ENCODE peak calls at places on chromosomes 5 and 9, in seven cellular contexts. One of them, this sample, is unnamed.

GRCh38 chr9:16610538-16610937 is 259.9 kb downstream of the BNC2 start:
- DNase-seq in OCI-LY7: no peak
- DNase-seq in fibroblast of pulmonary artery: no peak
- DNase-seq in cardiac muscle cell: no peak
- DNase-seq in AG04449: no peak
- DNase-seq in GM12864: no peak
- DNase-seq in kidney epithelial cell: no peak
- DNase-seq in this sample: no peak

GRCh38 chr9:13952906-13953305 is 361.0 kb downstream of the NFIB start:
- DNase-seq in kidney epithelial cell: no peak
- DNase-seq in cardiac muscle cell: no peak
- DNase-seq in fibroblast of pulmonary artery: no peak
- DNase-seq in OCI-LY7: no peak
- DNase-seq in GM12864: no peak
- DNase-seq in AG04449: no peak
- DNase-seq in this sample: no peak

GRCh38 chr5:63959177-63959982 is 2.9 kb downstream of the HTR1A start:
- DNase-seq in cardiac muscle cell: peak; percentile 15
- DNase-seq in kidney epithelial cell: no peak
- DNase-seq in fibroblast of pulmonary artery: no peak
- DNase-seq in GM12864: no peak
- DNase-seq in AG04449: no peak
- DNase-seq in OCI-LY7: no peak
- DNase-seq in this sample: peak; percentile 5

GRCh38 chr9:93233033-93233432 is 49.1 kb downstream of the WNK2 start:
- DNase-seq in fibroblast of pulmonary artery: no peak
- DNase-seq in AG04449: no peak
- DNase-seq in GM12864: no peak
- DNase-seq in kidney epithelial cell: no peak
- DNase-seq in cardiac muscle cell: no peak
- DNase-seq in OCI-LY7: no peak
- DNase-seq in this sample: no peak

GRCh38 chr9:107740088-107740980 is 250.8 kb upstream of the KLF4 start:
- DNase-seq in GM12864: no peak
- DNase-seq in AG04449: no peak
- DNase-seq in cardiac muscle cell: peak; percentile 49
- DNase-seq in OCI-LY7: no peak
- DNase-seq in fibroblast of pulmonary artery: peak; percentile 47
- DNase-seq in kidney epithelial cell: no peak
- DNase-seq in this sample: no peak

GRCh38 chr9:21570643-21571275 is 88.6 kb upstream of the IFNE start:
- DNase-seq in GM12864: no peak
- DNase-seq in AG04449: no peak
- DNase-seq in OCI-LY7: no peak
- DNase-seq in cardiac muscle cell: no peak
- DNase-seq in fibroblast of pulmonary artery: no peak
- DNase-seq in kidney epithelial cell: no peak
- DNase-seq in this sample: no peak

GRCh38 chr5:67678594-67678993 is 482.0 kb upstream of the CD180 start:
- DNase-seq in AG04449: no peak
- DNase-seq in kidney epithelial cell: no peak
- DNase-seq in fibroblast of pulmonary artery: no peak
- DNase-seq in GM12864: no peak
- DNase-seq in OCI-LY7: no peak
- DNase-seq in cardiac muscle cell: no peak
- DNase-seq in this sample: no peak

GRCh38 chr9:5518937-5519319 is 8.6 kb downstream of the PDCD1LG2 start:
- DNase-seq in OCI-LY7: no peak
- DNase-seq in AG04449: no peak
- DNase-seq in fibroblast of pulmonary artery: no peak
- DNase-seq in cardiac muscle cell: no peak
- DNase-seq in GM12864: no peak
- DNase-seq in kidney epithelial cell: no peak
- DNase-seq in this sample: peak; percentile 77

GRCh38 chr5:95285406-95285761 is 490 bp upstream of the MCTP1 start:
- DNase-seq in AG04449: no peak
- DNase-seq in kidney epithelial cell: no peak
- DNase-seq in GM12864: no peak
- DNase-seq in OCI-LY7: no peak
- DNase-seq in cardiac muscle cell: no peak
- DNase-seq in fibroblast of pulmonary artery: no peak
- DNase-seq in this sample: no peak

GRCh38 chr5:32501623-32502022 is 57.1 kb upstream of the ZFR start:
- DNase-seq in fibroblast of pulmonary artery: no peak
- DNase-seq in kidney epithelial cell: no peak
- DNase-seq in OCI-LY7: no peak
- DNase-seq in cardiac muscle cell: peak; percentile 11
- DNase-seq in AG04449: no peak
- DNase-seq in GM12864: no peak
- DNase-seq in this sample: no peak

GRCh38 chr5:154356256-154356655 is 89.5 kb upstream of the SAP30L start:
- DNase-seq in AG04449: no peak
- DNase-seq in OCI-LY7: no peak
- DNase-seq in fibroblast of pulmonary artery: peak; percentile 47
- DNase-seq in GM12864: no peak
- DNase-seq in cardiac muscle cell: peak; percentile 48
- DNase-seq in kidney epithelial cell: no peak
- DNase-seq in this sample: no peak

GRCh38 chr5:169831331-169831730 is 149.0 kb downstream of the INSYN2B start:
- DNase-seq in AG04449: no peak
- DNase-seq in fibroblast of pulmonary artery: no peak
- DNase-seq in cardiac muscle cell: no peak
- DNase-seq in kidney epithelial cell: no peak
- DNase-seq in OCI-LY7: no peak
- DNase-seq in GM12864: no peak
- DNase-seq in this sample: no peak

GRCh38 chr5:87359106-87359505 is 53.6 kb downstream of the CCNH start:
- DNase-seq in GM12864: no peak
- DNase-seq in fibroblast of pulmonary artery: no peak
- DNase-seq in AG04449: no peak
- DNase-seq in OCI-LY7: no peak
- DNase-seq in kidney epithelial cell: no peak
- DNase-seq in cardiac muscle cell: no peak
- DNase-seq in this sample: no peak

GRCh38 chr5:98581416-98581999 is 192.0 kb upstream of the RGMB start:
- DNase-seq in AG04449: peak; percentile 37
- DNase-seq in cardiac muscle cell: peak; percentile 63
- DNase-seq in GM12864: no peak
- DNase-seq in kidney epithelial cell: no peak
- DNase-seq in fibroblast of pulmonary artery: peak; percentile 50
- DNase-seq in OCI-LY7: no peak
- DNase-seq in this sample: no peak

GRCh38 chr9:86944974-86945867 is 2.1 kb downstream of the GAS1 start:
- DNase-seq in kidney epithelial cell: no peak
- DNase-seq in cardiac muscle cell: peak; percentile 50
- DNase-seq in fibroblast of pulmonary artery: peak; percentile 44
- DNase-seq in OCI-LY7: no peak
- DNase-seq in GM12864: no peak
- DNase-seq in AG04449: no peak
- DNase-seq in this sample: no peak

GRCh38 chr5:174418809-174419522 is 305.4 kb upstream of the MSX2 start:
- DNase-seq in OCI-LY7: no peak
- DNase-seq in GM12864: no peak
- DNase-seq in fibroblast of pulmonary artery: no peak
- DNase-seq in cardiac muscle cell: peak; percentile 33
- DNase-seq in AG04449: no peak
- DNase-seq in kidney epithelial cell: no peak
- DNase-seq in this sample: peak; percentile 9

GRCh38 chr5:50888754-50889153 is 222.3 kb downstream of the PARP8 start:
- DNase-seq in AG04449: no peak
- DNase-seq in OCI-LY7: no peak
- DNase-seq in fibroblast of pulmonary artery: no peak
- DNase-seq in cardiac muscle cell: no peak
- DNase-seq in GM12864: no peak
- DNase-seq in kidney epithelial cell: no peak
- DNase-seq in this sample: no peak

GRCh38 chr5:1666221-1666620 is 133.4 kb downstream of the MRPL36 start:
- DNase-seq in AG04449: no peak
- DNase-seq in GM12864: no peak
- DNase-seq in fibroblast of pulmonary artery: no peak
- DNase-seq in OCI-LY7: no peak
- DNase-seq in kidney epithelial cell: no peak
- DNase-seq in cardiac muscle cell: no peak
- DNase-seq in this sample: no peak

GRCh38 chr5:57844410-57844809 is 361.8 kb upstream of the ACTBL2 start:
- DNase-seq in OCI-LY7: no peak
- DNase-seq in GM12864: no peak
- DNase-seq in AG04449: no peak
- DNase-seq in fibroblast of pulmonary artery: peak; percentile 17
- DNase-seq in cardiac muscle cell: no peak
- DNase-seq in kidney epithelial cell: no peak
- DNase-seq in this sample: no peak

GRCh38 chr5:1637639-1638481 is 114.1 kb upstream of the LPCAT1 start:
- DNase-seq in fibroblast of pulmonary artery: no peak
- DNase-seq in AG04449: no peak
- DNase-seq in OCI-LY7: no peak
- DNase-seq in kidney epithelial cell: no peak
- DNase-seq in GM12864: no peak
- DNase-seq in cardiac muscle cell: no peak
- DNase-seq in this sample: no peak

GRCh38 chr5:102649731-102650130 is 105.4 kb upstream of the PAM start:
- DNase-seq in GM12864: no peak
- DNase-seq in OCI-LY7: no peak
- DNase-seq in kidney epithelial cell: no peak
- DNase-seq in cardiac muscle cell: no peak
- DNase-seq in fibroblast of pulmonary artery: no peak
- DNase-seq in AG04449: no peak
- DNase-seq in this sample: no peak

GRCh38 chr9:102497709-102498108 is 497.4 kb upstream of the CYLC2 start:
- DNase-seq in kidney epithelial cell: no peak
- DNase-seq in GM12864: no peak
- DNase-seq in OCI-LY7: no peak
- DNase-seq in AG04449: no peak
- DNase-seq in fibroblast of pulmonary artery: no peak
- DNase-seq in cardiac muscle cell: no peak
- DNase-seq in this sample: no peak

GRCh38 chr9:134611046-134611445 is 30.6 kb upstream of the COL5A1 start:
- DNase-seq in GM12864: no peak
- DNase-seq in cardiac muscle cell: no peak
- DNase-seq in fibroblast of pulmonary artery: no peak
- DNase-seq in OCI-LY7: no peak
- DNase-seq in kidney epithelial cell: no peak
- DNase-seq in AG04449: no peak
- DNase-seq in this sample: no peak

GRCh38 chr5:96597441-96598020 is 64.6 kb upstream of the CAST start:
- DNase-seq in OCI-LY7: no peak
- DNase-seq in kidney epithelial cell: peak; percentile 31
- DNase-seq in GM12864: no peak
- DNase-seq in AG04449: no peak
- DNase-seq in fibroblast of pulmonary artery: peak; percentile 36
- DNase-seq in cardiac muscle cell: peak; percentile 20
- DNase-seq in this sample: peak; percentile 50

GRCh38 chr5:72172832-72173231 is 65.6 kb downstream of the MAP1B start:
- DNase-seq in cardiac muscle cell: no peak
- DNase-seq in AG04449: no peak
- DNase-seq in OCI-LY7: no peak
- DNase-seq in GM12864: no peak
- DNase-seq in fibroblast of pulmonary artery: no peak
- DNase-seq in kidney epithelial cell: no peak
- DNase-seq in this sample: no peak

GRCh38 chr9:18238254-18238653 is 235.7 kb upstream of the ADAMTSL1 start:
- DNase-seq in kidney epithelial cell: peak; percentile 23
- DNase-seq in GM12864: no peak
- DNase-seq in OCI-LY7: no peak
- DNase-seq in AG04449: no peak
- DNase-seq in fibroblast of pulmonary artery: peak; percentile 90
- DNase-seq in cardiac muscle cell: peak; percentile 79
- DNase-seq in this sample: no peak

GRCh38 chr5:34057118-34057517 is 14.1 kb upstream of the C1QTNF3 start:
- DNase-seq in kidney epithelial cell: no peak
- DNase-seq in OCI-LY7: no peak
- DNase-seq in AG04449: no peak
- DNase-seq in fibroblast of pulmonary artery: no peak
- DNase-seq in GM12864: no peak
- DNase-seq in cardiac muscle cell: no peak
- DNase-seq in this sample: no peak

GRCh38 chr5:125496393-125496792 is 750.0 kb upstream of the ZNF608 start:
- DNase-seq in AG04449: no peak
- DNase-seq in fibroblast of pulmonary artery: no peak
- DNase-seq in kidney epithelial cell: no peak
- DNase-seq in GM12864: no peak
- DNase-seq in cardiac muscle cell: no peak
- DNase-seq in OCI-LY7: no peak
- DNase-seq in this sample: no peak
- TF ChIP-seq CTCF in AG04449: no peak
- TF ChIP-seq CTCF in fibroblast of pulmonary artery: no peak
- TF ChIP-seq CTCF in kidney epithelial cell: no peak
- TF ChIP-seq CTCF in GM12864: no peak
- TF ChIP-seq CTCF in cardiac muscle cell: no peak
- TF ChIP-seq CTCF in OCI-LY7: no peak
- TF ChIP-seq CTCF in this sample: no peak

GRCh38 chr9:88874391-88874790 is 116.9 kb upstream of the S1PR3 start:
- DNase-seq in fibroblast of pulmonary artery: peak; percentile 6
- DNase-seq in GM12864: no peak
- DNase-seq in cardiac muscle cell: no peak
- DNase-seq in OCI-LY7: no peak
- DNase-seq in AG04449: no peak
- DNase-seq in kidney epithelial cell: no peak
- DNase-seq in this sample: no peak
- TF ChIP-seq CTCF in fibroblast of pulmonary artery: peak; percentile 10
- TF ChIP-seq CTCF in GM12864: peak; percentile 8
- TF ChIP-seq CTCF in cardiac muscle cell: no peak
- TF ChIP-seq CTCF in OCI-LY7: peak; percentile 40
- TF ChIP-seq CTCF in AG04449: no peak
- TF ChIP-seq CTCF in kidney epithelial cell: no peak
- TF ChIP-seq CTCF in this sample: no peak

DNA sequence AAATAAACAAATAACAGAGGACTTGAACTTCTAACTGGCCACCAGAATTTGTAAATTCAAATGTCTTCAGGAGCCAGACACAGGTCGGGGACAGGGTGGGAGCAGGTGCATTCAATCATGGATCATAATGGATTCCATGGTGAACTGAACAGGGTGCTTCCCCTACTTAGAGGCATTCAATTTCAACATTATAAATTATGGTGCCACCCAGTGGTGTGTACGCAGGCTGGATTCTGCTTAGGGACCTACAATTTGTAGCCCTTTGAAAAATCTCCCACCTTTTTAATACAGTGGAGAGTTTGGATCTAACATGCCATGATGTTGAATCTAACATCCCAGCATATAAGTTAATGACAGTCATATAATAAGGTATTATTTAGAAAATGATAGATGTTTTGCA is 22.3 kb downstream of the KLF9 start:
- DNase-seq in cardiac muscle cell: no peak
- DNase-seq in fibroblast of pulmonary artery: no peak
- DNase-seq in kidney epithelial cell: no peak
- DNase-seq in GM12864: no peak
- DNase-seq in OCI-LY7: peak; percentile 21
- DNase-seq in AG04449: no peak
- DNase-seq in this sample: peak; percentile 26
- TF ChIP-seq CTCF in cardiac muscle cell: peak; percentile 32
- TF ChIP-seq CTCF in fibroblast of pulmonary artery: peak; percentile 38
- TF ChIP-seq CTCF in kidney epithelial cell: peak; percentile 21
- TF ChIP-seq CTCF in GM12864: peak; percentile 25
- TF ChIP-seq CTCF in OCI-LY7: peak; percentile 70
- TF ChIP-seq CTCF in AG04449: no peak
- TF ChIP-seq CTCF in this sample: peak; percentile 38

DNA sequence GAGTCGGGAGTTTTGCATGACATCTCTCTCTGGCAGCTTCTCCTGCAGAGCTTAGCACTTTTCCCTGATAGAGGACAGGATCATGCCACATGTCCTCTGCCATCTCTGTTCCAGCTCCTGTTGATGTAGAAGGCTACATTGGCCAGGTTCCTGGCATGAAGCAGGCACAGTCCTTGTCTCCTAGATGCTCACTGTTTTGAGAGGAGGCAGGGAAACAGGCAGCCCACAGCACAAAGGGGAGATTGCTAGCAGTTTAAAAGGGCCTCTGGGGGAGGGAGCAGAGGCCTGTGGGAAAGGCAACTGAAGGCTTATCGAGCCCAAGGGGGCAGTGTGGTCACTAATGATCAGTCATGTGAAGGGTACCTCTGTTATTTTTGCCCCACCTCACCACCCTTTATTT is 10.7 kb downstream of the ARHGAP26 start:
- DNase-seq in kidney epithelial cell: no peak
- DNase-seq in GM12864: no peak
- DNase-seq in cardiac muscle cell: no peak
- DNase-seq in OCI-LY7: no peak
- DNase-seq in AG04449: no peak
- DNase-seq in fibroblast of pulmonary artery: no peak
- DNase-seq in this sample: no peak
- TF ChIP-seq CTCF in kidney epithelial cell: no peak
- TF ChIP-seq CTCF in GM12864: no peak
- TF ChIP-seq CTCF in cardiac muscle cell: no peak
- TF ChIP-seq CTCF in OCI-LY7: no peak
- TF ChIP-seq CTCF in AG04449: no peak
- TF ChIP-seq CTCF in fibroblast of pulmonary artery: no peak
- TF ChIP-seq CTCF in this sample: no peak